ENCODE peak calls at places on chromosomes 6 and 20, in six cellular contexts. R is nephron progenitor cell, Z is cardiac muscle cell, H is NCI-H2029 treated with DMSO at 0.1 percent for 48 hours, L is HEK293T, T is frontal cortex. I is an unnamed sample.

GRCh38 chr20:51420111-51420510 is 122.4 kb downstream of the NFATC2 start:
- DNase-seq in R (no peak), L (no peak), Z (no peak), H (no peak), T (no peak), I (no peak)

GRCh38 chr6:88641178-88641903 is 322.1 kb downstream of the RNGTT start:
- DNase-seq in H (no peak), R (no peak), Z (no peak), L (no peak), T (no peak), I (no peak)

GRCh38 chr20:52016022-52016421 is 175.6 kb downstream of the ZFP64 start:
- DNase-seq in H (no peak), T (no peak), Z (no peak), L (no peak), R (no peak), I (no peak)

GRCh38 chr6:34630040-34630439 is 66.5 kb downstream of the ILRUN start:
- DNase-seq in T (no peak), R (no peak), L (no peak), Z (peak; percentile 90), H (no peak), I (no peak)

GRCh38 chr6:155604991-155605390 is 149.4 kb upstream of the NOX3 start:
- DNase-seq in T (no peak), R (no peak), Z (no peak), H (no peak), L (no peak), I (no peak)

GRCh38 chr20:695165-695866 is 19.7 kb upstream of the SCRT2 start:
- DNase-seq in H (no peak), T (no peak), L (no peak), Z (no peak), R (no peak), I (no peak)

GRCh38 chr6:141335476-141335875 is 797.2 kb upstream of the GJE1 start:
- DNase-seq in L (no peak), R (no peak), Z (no peak), H (no peak), T (no peak), I (no peak)

GRCh38 chr6:154705471-154706113 is 27.6 kb upstream of the SCAF8 start:
- DNase-seq in Z (peak; percentile 45), R (no peak), L (no peak), H (no peak), T (no peak), I (no peak)

GRCh38 chr20:6395695-6396094 is 272.9 kb upstream of the FERMT1 start:
- DNase-seq in T (no peak), L (no peak), H (peak; percentile 71), R (no peak), Z (peak; percentile 42), I (no peak)

GRCh38 chr20:50425076-50425475 is 85.1 kb upstream of the PTPN1 start:
- DNase-seq in L (peak; percentile 39), T (no peak), Z (no peak), H (no peak), R (no peak), I (no peak)

GRCh38 chr6:154252676-154253075 is 103.9 kb downstream of the IPCEF1 start:
- DNase-seq in T (no peak), Z (peak; percentile 49), L (no peak), R (no peak), H (no peak), I (no peak)

GRCh38 chr6:33279971-33280511 is 3.1 kb downstream of the B3GALT4 start:
- DNase-seq in T (no peak), R (peak; percentile 58), Z (peak; percentile 54), L (peak; percentile 81), H (peak; percentile 7), I (no peak)

GRCh38 chr6:95203153-95203754 is 374.1 kb upstream of the MANEA start:
- DNase-seq in H (peak; percentile 38), T (no peak), R (peak; percentile 52), Z (peak; percentile 55), L (peak; percentile 30), I (no peak)

GRCh38 chr20:23084282-23084844 is 1.8 kb downstream of the CD93 start:
- DNase-seq in R (no peak), H (no peak), Z (no peak), L (no peak), T (no peak), I (no peak)

GRCh38 chr6:156778615-156779205 is 1.5 kb downstream of the ARID1B start:
- DNase-seq in H (no peak), Z (peak; percentile 59), L (peak; percentile 38), T (peak; percentile 60), R (peak; percentile 57), I (peak; percentile 56)

GRCh38 chr6:169097336-169098052 is 156.2 kb downstream of the THBS2 start:
- DNase-seq in T (no peak), H (no peak), L (no peak), R (no peak), Z (peak; percentile 96), I (no peak)

GRCh38 chr6:169016758-169017157 is 236.9 kb downstream of the THBS2 start:
- DNase-seq in Z (no peak), L (no peak), R (no peak), H (no peak), T (no peak), I (no peak)

GRCh38 chr6:113488812-113489685 is 368.1 kb upstream of the MARCKS start:
- DNase-seq in L (no peak), Z (no peak), T (no peak), R (no peak), H (no peak), I (no peak)

GRCh38 chr6:121260651-121261102 is 73.6 kb downstream of the TBC1D32 start:
- DNase-seq in L (no peak), Z (peak; percentile 93), R (no peak), T (no peak), H (no peak), I (no peak)

GRCh38 chr6:142693446-142693845 is 251.5 kb downstream of the HIVEP2 start:
- DNase-seq in Z (peak; percentile 53), L (no peak), T (no peak), H (no peak), R (no peak), I (no peak)

GRCh38 chr20:16828666-16829305 is 80.6 kb downstream of the OTOR start:
- DNase-seq in T (no peak), Z (no peak), L (no peak), H (no peak), R (no peak), I (no peak)

GRCh38 chr6:129592516-129593232 is 117.3 kb downstream of the ARHGAP18 start:
- DNase-seq in L (no peak), R (no peak), Z (no peak), H (no peak), T (no peak), I (no peak)

GRCh38 chr6:142285235-142286087 is 16.3 kb upstream of the ADGRG6 start:
- DNase-seq in L (no peak), R (no peak), H (no peak), Z (no peak), T (no peak), I (no peak)

GRCh38 chr6:29967379-29968010 is 25.2 kb downstream of the HLA-A start:
- DNase-seq in L (no peak), T (no peak), Z (peak; percentile 29), H (peak; percentile 46), R (no peak), I (no peak)

GRCh38 chr20:34037767-34038166 is 44.1 kb downstream of the RALY start:
- DNase-seq in Z (peak; percentile 85), L (no peak), H (no peak), T (no peak), R (no peak), I (no peak)

GRCh38 chr20:9374480-9374879 is 139.9 kb upstream of the LAMP5 start:
- DNase-seq in L (no peak), Z (peak; percentile 7), R (no peak), T (no peak), H (no peak), I (no peak)

GRCh38 chr6:5776104-5776503 is 230.6 kb downstream of the NRN1 start:
- DNase-seq in R (no peak), H (no peak), Z (no peak), L (no peak), T (no peak), I (no peak)

GRCh38 chr20:40882173-40882572 is 146.4 kb upstream of the TOP1 start:
- DNase-seq in H (no peak), R (no peak), T (no peak), Z (no peak), L (no peak), I (no peak)

GRCh38 chr6:98787961-98788360 is 46.4 kb upstream of the POU3F2 start:
- DNase-seq in L (no peak), R (no peak), T (no peak), Z (no peak), H (no peak), I (peak; percentile 8)

I was measured in nucleus accumbens.